ENCODE peak calls at places on chromosomes 13 and 19, in ten cellular contexts. J is A673; P is PC-3; A is lung; U is iPS-NIHi11; Z is heart left ventricle; D is iPS DF 19.7; X is activated naive CD8-positive, alpha-beta T cell treated with anti-CD3 and anti-CD28 coated beads, Interleukin-2, amount 50 U/mL, for 24 hours; L is T-helper 1 cell; Q is stimulated activated CD4-positive, alpha-beta T cell treated with anti-CD3 and anti-CD28 coated beads, Interleukin-4, amount 100 ng/mL, for 48 hours. M is an unnamed sample.

GRCh38 chr13:75384881-75385707 is 96.9 kb downstream of the TBC1D4 start:
- DNase-seq in J (no peak), P (no peak), A (no peak), U (no peak), Z (peak), D (no peak), X (no peak), L (no peak), Q (no peak), M (no peak)

GRCh38 chr19:3556978-3557460 is 367 bp downstream of the MFSD12 start:
- DNase-seq in J (no peak), P (peak), A (no peak), U (peak), Z (no peak), D (no peak), X (peak), L (peak), Q (peak), M (peak)

GRCh38 chr13:109933476-109933875 is 147.1 kb upstream of the IRS2 start:
- DNase-seq in J (peak), P (no peak), A (no peak), U (no peak), Z (no peak), D (no peak), X (no peak), L (no peak), Q (no peak), M (no peak)

GRCh38 chr19:16920816-16921529 is 32.2 kb downstream of the F2RL3 start:
- DNase-seq in J (peak), P (peak), A (no peak), U (peak), Z (no peak), D (no peak), X (no peak), L (no peak), Q (no peak), M (no peak)

GRCh38 chr13:113906566-113906965 is 42.7 kb upstream of the GAS6 start:
- DNase-seq in J (no peak), P (no peak), A (peak), U (no peak), Z (no peak), D (no peak), X (no peak), L (no peak), Q (no peak), M (no peak)

GRCh38 chr19:36719687-36720556 is 32.5 kb downstream of the ZNF567 start:
- DNase-seq in J (no peak), P (no peak), A (no peak), U (no peak), Z (no peak), D (no peak), X (no peak), L (no peak), Q (no peak), M (no peak)

GRCh38 chr13:52399708-52400107 is 6.3 kb downstream of the THSD1 start:
- DNase-seq in J (no peak), P (no peak), A (no peak), U (no peak), Z (no peak), D (no peak), X (no peak), L (no peak), Q (no peak), M (no peak)

GRCh38 chr13:26544707-26545106 is 12.8 kb upstream of the WASF3 start:
- DNase-seq in J (no peak), P (no peak), A (no peak), U (no peak), Z (no peak), D (no peak), X (no peak), L (no peak), Q (no peak), M (no peak)

GRCh38 chr19:39164289-39164688 is 32.5 kb upstream of the NCCRP1 start:
- DNase-seq in J (no peak), P (no peak), A (no peak), U (no peak), Z (no peak), D (no peak), X (no peak), L (no peak), Q (no peak), M (no peak)

GRCh38 chr19:3285647-3286176 is 61.3 kb downstream of the CELF5 start:
- DNase-seq in J (no peak), P (no peak), A (no peak), U (peak), Z (no peak), D (no peak), X (peak), L (peak), Q (peak), M (peak)

GRCh38 chr13:23433171-23434153 is at the start of gene SACS:
- DNase-seq in J (peak), P (peak), A (no peak), U (peak), Z (no peak), D (peak), X (no peak), L (no peak), Q (no peak), M (no peak)

GRCh38 chr19:37719111-37719926 is at the start of gene ZNF607:
- DNase-seq in J (peak), P (peak), A (peak), U (peak), Z (peak), D (peak), X (peak), L (peak), Q (peak), M (peak)

GRCh38 chr13:99468971-99469545 is 32.2 kb upstream of the TM9SF2 start:
- DNase-seq in J (peak), P (no peak), A (no peak), U (no peak), Z (no peak), D (no peak), X (no peak), L (no peak), Q (no peak), M (no peak)

GRCh38 chr19:19606021-19606420 is 12.5 kb downstream of the PBX4 start:
- DNase-seq in J (no peak), P (peak), A (no peak), U (no peak), Z (no peak), D (no peak), X (no peak), L (peak), Q (no peak), M (peak)

GRCh38 chr19:52786078-52786463 is 520 bp downstream of the ZNF600 start:
- DNase-seq in J (no peak), P (peak), A (no peak), U (peak), Z (no peak), D (no peak), X (no peak), L (no peak), Q (no peak), M (no peak)

GRCh38 chr19:18029617-18030338 is 21.8 kb downstream of the ARRDC2 start:
- DNase-seq in J (peak), P (peak), A (no peak), U (no peak), Z (peak), D (no peak), X (no peak), L (no peak), Q (no peak), M (no peak)

GRCh38 chr19:56423276-56423984 is 19.3 kb downstream of the ZNF583 start:
- DNase-seq in J (no peak), P (no peak), A (no peak), U (no peak), Z (no peak), D (no peak), X (no peak), L (no peak), Q (no peak), M (no peak)

GRCh38 chr13:111650626-111651025 is 330.2 kb downstream of the TEX29 start:
- DNase-seq in J (no peak), P (no peak), A (no peak), U (no peak), Z (no peak), D (no peak), X (no peak), L (no peak), Q (no peak), M (no peak)

GRCh38 chr13:51222510-51223283 is 499 bp downstream of the FAM124A start:
- DNase-seq in J (peak), P (peak), A (no peak), U (peak), Z (no peak), D (no peak), X (no peak), L (no peak), Q (no peak), M (no peak)

GRCh38 chr13:109348514-109349340 is 437.7 kb downstream of the IRS2 start:
- DNase-seq in J (peak), P (peak), A (no peak), U (no peak), Z (no peak), D (no peak), X (no peak), L (no peak), Q (no peak), M (no peak)

GRCh38 chr19:4374451-4375163 is 25.7 kb downstream of the SH3GL1 start:
- DNase-seq in J (no peak), P (peak), A (peak), U (no peak), Z (peak), D (no peak), X (no peak), L (no peak), Q (no peak), M (no peak)

GRCh38 chr19:33497778-33498175 is 23.8 kb downstream of the PEPD start:
- DNase-seq in J (no peak), P (no peak), A (no peak), U (no peak), Z (peak), D (no peak), X (no peak), L (no peak), Q (no peak), M (no peak)

GRCh38 chr19:34041922-34042521 is 130.3 kb upstream of the LSM14A start:
- DNase-seq in J (peak), P (peak), A (peak), U (peak), Z (peak), D (no peak), X (peak), L (peak), Q (peak), M (peak)

GRCh38 chr13:44237276-44237767 is 136.3 kb upstream of the SERP2 start:
- DNase-seq in J (peak), P (peak), A (peak), U (no peak), Z (peak), D (no peak), X (peak), L (no peak), Q (no peak), M (no peak)

GRCh38 chr19:58336216-58336615 is 9.4 kb downstream of the ZSCAN22 start:
- DNase-seq in J (no peak), P (no peak), A (no peak), U (no peak), Z (no peak), D (no peak), X (no peak), L (no peak), Q (no peak), M (no peak)

GRCh38 chr19:11964496-11964857 is 363 bp upstream of the ZNF763 start:
- DNase-seq in J (no peak), P (no peak), A (peak), U (peak), Z (no peak), D (no peak), X (no peak), L (no peak), Q (peak), M (no peak)

GRCh38 chr19:2475018-2475701 is 767 bp upstream of the GADD45B start:
- DNase-seq in J (peak), P (peak), A (peak), U (peak), Z (peak), D (no peak), X (peak), L (peak), Q (peak), M (peak)

GRCh38 chr13:40408602-40409001 is 257.8 kb downstream of the FOXO1 start:
- DNase-seq in J (peak), P (peak), A (no peak), U (no peak), Z (no peak), D (no peak), X (no peak), L (no peak), Q (no peak), M (no peak)

GRCh38 chr19:46000497-46001246 is 5.4 kb downstream of the CCDC61 start:
- DNase-seq in J (peak), P (no peak), A (peak), U (peak), Z (no peak), D (no peak), X (peak), L (peak), Q (peak), M (peak)

GRCh38 chr19:48858984-48859710 is 9.3 kb downstream of the PLEKHA4 start:
- DNase-seq in J (no peak), P (no peak), A (peak), U (peak), Z (no peak), D (no peak), X (peak), L (peak), Q (peak), M (peak)

GRCh38 chr13:103009061-103009840 is 57.0 kb downstream of the SLC10A2 start:
- DNase-seq in J (no peak), P (no peak), A (no peak), U (no peak), Z (no peak), D (no peak), X (no peak), L (no peak), Q (no peak), M (no peak)

GRCh38 chr13:28723806-28724205 is 5.0 kb upstream of the SLC46A3 start:
- DNase-seq in J (no peak), P (no peak), A (no peak), U (no peak), Z (no peak), D (no peak), X (no peak), L (no peak), Q (no peak), M (no peak)

GRCh38 chr13:114132419-114133121 is at the start of gene RASA3:
- DNase-seq in J (peak), P (peak), A (peak), U (peak), Z (peak), D (no peak), X (peak), L (peak), Q (peak), M (peak)

GRCh38 chr19:57406516-57407123 is 4.3 kb upstream of the ZNF17 start:
- DNase-seq in J (peak), P (peak), A (peak), U (peak), Z (peak), D (peak), X (peak), L (peak), Q (peak), M (peak)

GRCh38 chr19:3981736-3982681 is 3.3 kb downstream of the EEF2 start:
- DNase-seq in J (no peak), P (no peak), A (no peak), U (no peak), Z (peak), D (no peak), X (no peak), L (no peak), Q (no peak), M (no peak)

GRCh38 chr19:40519352-40520322 is 52.8 kb downstream of the SPTBN4 start:
- DNase-seq in J (peak), P (no peak), A (no peak), U (peak), Z (no peak), D (no peak), X (no peak), L (no peak), Q (no peak), M (no peak)

GRCh38 chr19:15161028-15161984 is 39.5 kb downstream of the NOTCH3 start:
- DNase-seq in J (peak), P (peak), A (no peak), U (peak), Z (no peak), D (no peak), X (no peak), L (no peak), Q (no peak), M (no peak)